ENCODE peak calls at places on chromosome 13, in five cellular contexts. H, I, Z, K and U are unnamed samples.

GRCh38 chr13:112032186-112032835 is 34.6 kb upstream of the SOX1 start:
- DNase-seq in I (no peak), K (no peak), H (no peak), Z (no peak), U (no peak)

GRCh38 chr13:110396913-110397379 is 89.9 kb downstream of the COL4A2 start:
- DNase-seq in H (peak), K (no peak), I (peak), Z (peak), U (no peak)

GRCh38 chr13:100561599-100562204 is 26.9 kb downstream of the GGACT start:
- DNase-seq in Z (no peak), K (no peak), I (no peak), H (no peak), U (no peak)

GRCh38 chr13:78712866-78713265 is 53.9 kb upstream of the OBI1 start:
- DNase-seq in H (no peak), K (peak), Z (no peak), I (no peak), U (no peak)

GRCh38 chr13:98450495-98451167 is 126.3 kb downstream of the STK24 start:
- DNase-seq in K (peak), Z (no peak), I (no peak), H (no peak), U (no peak)

GRCh38 chr13:95256086-95256485 is 45.2 kb downstream of the ABCC4 start:
- DNase-seq in K (no peak), Z (no peak), I (peak), H (no peak), U (no peak)

GRCh38 chr13:44396963-44397580 is 23.4 kb downstream of the SERP2 start:
- DNase-seq in I (peak), K (no peak), Z (peak), H (no peak), U (peak)

GRCh38 chr13:31957772-31958171 is 73.8 kb upstream of the FRY start:
- DNase-seq in K (no peak), H (no peak), I (no peak), Z (no peak), U (no peak)

GRCh38 chr13:99162543-99162942 is 38.1 kb upstream of the UBAC2 start:
- DNase-seq in Z (no peak), K (no peak), I (no peak), H (no peak), U (no peak)

GRCh38 chr13:25727250-25727649 is 324.6 kb downstream of the SHISA2 start:
- DNase-seq in H (no peak), Z (no peak), K (no peak), I (no peak), U (no peak)

GRCh38 chr13:48000559-48001126 is 430 bp downstream of the SUCLA2 start:
- DNase-seq in H (peak), K (peak), Z (peak), I (peak), U (no peak)

GRCh38 chr13:47837906-47838305 is 163.2 kb downstream of the SUCLA2 start:
- DNase-seq in Z (no peak), K (no peak), I (no peak), H (no peak), U (no peak)

GRCh38 chr13:61728468-61728867 is 312.8 kb upstream of the PCDH20 start:
- DNase-seq in K (no peak), H (no peak), I (peak), Z (no peak), U (peak)

GRCh38 chr13:112814905-112815585 is 125.2 kb downstream of the ATP11A start:
- DNase-seq in H (peak), Z (no peak), I (no peak), K (no peak), U (no peak)

GRCh38 chr13:47175172-47175806 is 278.4 kb upstream of the HTR2A start:
- DNase-seq in I (peak), Z (no peak), K (no peak), H (no peak), U (no peak)

GRCh38 chr13:45195421-45195820 is 5.4 kb downstream of the KCTD4 start:
- DNase-seq in I (no peak), H (no peak), K (no peak), Z (no peak), U (no peak)

GRCh38 chr13:93775507-93776108 is 549.0 kb downstream of the GPC6 start:
- DNase-seq in Z (no peak), I (peak), K (no peak), H (no peak), U (no peak)

GRCh38 chr13:33322474-33322827 is 36.9 kb upstream of the STARD13 start:
- DNase-seq in Z (peak), K (no peak), H (peak), I (peak), U (no peak)

GRCh38 chr13:33319859-33320258 is 34.3 kb upstream of the STARD13 start:
- DNase-seq in H (no peak), I (no peak), K (no peak), Z (no peak), U (no peak)

GRCh38 chr13:33323766-33324525 is 38.4 kb upstream of the STARD13 start:
- DNase-seq in K (peak), I (peak), H (no peak), Z (no peak), U (no peak)

GRCh38 chr13:33322965-33323668 is 37.6 kb upstream of the STARD13 start:
- DNase-seq in Z (no peak), I (no peak), K (no peak), H (no peak), U (no peak)

DNA sequence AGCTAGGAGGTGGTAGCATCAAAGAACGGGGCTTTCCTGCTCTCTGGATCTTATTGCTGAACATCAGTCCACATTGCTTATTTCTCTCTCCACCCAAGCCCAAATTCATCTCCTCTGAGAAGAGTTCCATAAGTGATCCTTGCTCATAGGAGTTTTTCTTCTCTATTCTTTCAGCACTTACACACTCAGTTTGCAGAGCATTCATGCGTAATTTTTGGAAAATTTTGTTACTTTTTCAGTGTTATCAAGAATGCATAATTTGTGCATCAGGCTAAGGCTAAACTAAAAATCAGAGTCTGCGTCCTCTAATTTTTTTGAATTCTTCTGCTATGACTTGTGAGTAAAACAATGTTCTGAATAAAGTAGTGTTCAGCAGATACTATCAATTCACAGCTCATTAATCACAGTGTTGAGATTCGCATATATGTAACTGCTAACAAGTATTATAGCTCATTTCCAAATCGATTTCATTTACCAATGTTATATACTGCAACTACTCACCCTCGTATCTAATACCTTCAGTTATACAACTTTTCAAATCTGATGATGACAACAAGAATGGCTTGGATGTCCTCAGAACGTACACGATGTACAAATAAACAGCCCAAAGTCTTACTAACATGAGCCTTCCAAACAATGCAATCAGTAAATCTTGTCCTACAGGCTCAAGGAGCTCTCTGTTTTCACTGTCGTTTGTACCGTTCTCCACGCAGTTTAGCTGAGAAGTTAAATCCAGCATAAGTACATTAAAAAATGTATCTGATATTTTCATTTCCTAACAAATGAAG is 36.3 kb upstream of the STARD13 start:
- DNase-seq in Z (no peak), H (no peak), K (no peak), I (peak), U (no peak)
- H3K4me3 ChIP-seq in Z (peak), H (no peak), K (no peak), I (peak), U (no peak)

GRCh38 chr13:113838711-113839201 is 25.1 kb downstream of the GAS6 start:
- DNase-seq in Z (no peak), H (no peak), K (no peak), I (no peak), U (no peak)
- H3K4me3 ChIP-seq in Z (peak), H (no peak), K (no peak), I (peak), U (peak)

DNA sequence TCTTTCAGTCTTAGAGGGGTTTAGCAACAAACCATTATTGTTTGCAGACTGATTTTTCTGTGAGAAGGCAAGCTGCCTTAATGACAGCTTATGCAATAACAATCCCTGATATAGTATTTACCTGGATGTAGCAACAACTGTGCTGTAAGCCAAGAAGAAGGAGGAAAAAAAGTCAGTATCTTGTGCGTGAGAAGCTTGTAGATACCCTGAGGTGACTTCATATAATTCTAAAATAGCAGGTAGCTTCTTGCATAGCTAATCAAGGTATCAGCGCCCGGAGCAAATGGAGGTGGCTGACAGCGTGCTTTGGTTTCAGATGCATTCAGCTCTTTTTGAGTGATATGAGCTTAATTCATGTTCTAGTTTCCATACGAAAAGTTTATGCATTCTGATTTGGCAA is 309.8 kb downstream of the KLF5 start:
- DNase-seq in Z (no peak), I (no peak), K (no peak), H (no peak), U (no peak)
- H3K4me3 ChIP-seq in Z (no peak), I (no peak), K (no peak), H (no peak), U (no peak)

GRCh38 chr13:74204606-74205312 is 70.6 kb upstream of the KLF12 start:
- DNase-seq in H (no peak), Z (no peak), K (no peak), I (peak), U (no peak)
- H3K4me3 ChIP-seq in H (no peak), Z (no peak), K (no peak), I (no peak), U (no peak)

GRCh38 chr13:20952838-20953237 is 50.3 kb upstream of the XPO4 start:
- DNase-seq in K (no peak), Z (no peak), I (no peak), H (no peak), U (no peak)
- H3K4me3 ChIP-seq in K (no peak), Z (no peak), I (no peak), H (no peak), U (no peak)